ENCODE peak calls at places on chromosomes 4 and X, in ten cellular contexts. A is SK-N-SH; I is left ventricle myocardium superior; O is uterus; U is immature natural killer cell; V is fibroblast of the aortic adventitia; N is stimulated activated CD8-positive, alpha-beta memory T cell treated with anti-CD3 and anti-CD28 coated beads, Interleukin-7, amount 100 ng/mL, for 24 hours; L is Caco-2; D is GM18507; W is Caki2. R is an unnamed sample.

GRCh38 chr4:61245321-61245720 is 45.2 kb downstream of the ADGRL3 start:
- DNase-seq in A (no peak), I (no peak), O (no peak), U (no peak), V (no peak), N (no peak), L (no peak), D (no peak), W (no peak), R (no peak)

GRCh38 chrX:37684426-37684825 is 1.2 kb upstream of the XK start:
- DNase-seq in A (no peak), I (no peak), O (no peak), U (no peak), V (no peak), N (no peak), L (no peak), D (no peak), W (no peak), R (no peak)

GRCh38 chr4:147109800-147110199 is 164.1 kb upstream of the TTC29 start:
- DNase-seq in A (no peak), I (no peak), O (no peak), U (no peak), V (no peak), N (no peak), L (no peak), D (no peak), W (no peak), R (no peak)

GRCh38 chrX:31036895-31037294 is 34.9 kb downstream of the FTHL17 start:
- DNase-seq in A (peak), I (peak), O (peak), U (no peak), V (peak), N (no peak), L (peak), D (peak), W (peak), R (no peak)

GRCh38 chrX:45454235-45454634 is 253.6 kb upstream of the DIPK2B start:
- DNase-seq in A (no peak), I (no peak), O (no peak), U (no peak), V (no peak), N (no peak), L (no peak), D (no peak), W (no peak), R (no peak)

GRCh38 chrX:54029543-54030143 is 14.6 kb downstream of the PHF8 start:
- DNase-seq in A (no peak), I (peak), O (no peak), U (no peak), V (no peak), N (no peak), L (no peak), D (no peak), W (no peak), R (no peak)

GRCh38 chrX:49001521-49002090 is 458 bp downstream of the GRIPAP1 start:
- DNase-seq in A (peak), I (no peak), O (peak), U (peak), V (peak), N (peak), L (no peak), D (peak), W (no peak), R (no peak)

GRCh38 chr4:100489316-100489715 is 28.5 kb downstream of the EMCN start:
- DNase-seq in A (no peak), I (no peak), O (no peak), U (no peak), V (peak), N (no peak), L (no peak), D (no peak), W (no peak), R (no peak)

GRCh38 chr4:64250061-64250460 is 159.2 kb downstream of the TECRL start:
- DNase-seq in A (no peak), I (no peak), O (no peak), U (no peak), V (no peak), N (no peak), L (no peak), D (no peak), W (no peak), R (no peak)

GRCh38 chrX:97751735-97752134 is 868.0 kb downstream of the RPA4 start:
- DNase-seq in A (no peak), I (no peak), O (no peak), U (no peak), V (no peak), N (no peak), L (no peak), D (no peak), W (no peak), R (no peak)

GRCh38 chr4:151238477-151238876 is 38.5 kb upstream of the PRSS48 start:
- DNase-seq in A (no peak), I (no peak), O (no peak), U (no peak), V (peak), N (no peak), L (no peak), D (no peak), W (no peak), R (no peak)

R was measured in HuH-7.5.